ENCODE peak calls at places on chromosomes 3 and 15, in seven cellular contexts. One of them, this sample, is unnamed.

GRCh38 chr3:134366221-134366927 is 7.9 kb downstream of the AMOTL2 start:
- DNase-seq in Peyer's patch: no peak
- DNase-seq in adipocyte: no peak
- DNase-seq in effector memory CD4-positive, alpha-beta T cell: no peak
- DNase-seq in right lobe of liver: no peak
- DNase-seq in GM06990: no peak
- DNase-seq in endodermal cell: peak; percentile 54
- DNase-seq in this sample: no peak

GRCh38 chr3:133833880-133834620 is 28.4 kb downstream of the SRPRB start:
- DNase-seq in effector memory CD4-positive, alpha-beta T cell: no peak
- DNase-seq in Peyer's patch: no peak
- DNase-seq in GM06990: no peak
- DNase-seq in right lobe of liver: no peak
- DNase-seq in endodermal cell: no peak
- DNase-seq in adipocyte: no peak
- DNase-seq in this sample: no peak

GRCh38 chr3:146156801-146157310 is 4.1 kb downstream of the PLOD2 start:
- DNase-seq in adipocyte: no peak
- DNase-seq in Peyer's patch: no peak
- DNase-seq in GM06990: no peak
- DNase-seq in effector memory CD4-positive, alpha-beta T cell: no peak
- DNase-seq in right lobe of liver: no peak
- DNase-seq in endodermal cell: no peak
- DNase-seq in this sample: no peak

GRCh38 chr3:194808709-194809108 is 123.0 kb downstream of the FAM43A start:
- DNase-seq in GM06990: no peak
- DNase-seq in adipocyte: no peak
- DNase-seq in right lobe of liver: no peak
- DNase-seq in effector memory CD4-positive, alpha-beta T cell: no peak
- DNase-seq in Peyer's patch: no peak
- DNase-seq in endodermal cell: no peak
- DNase-seq in this sample: no peak

GRCh38 chr3:115986555-115987207 is 363.4 kb downstream of the GAP43 start:
- DNase-seq in endodermal cell: peak; percentile 72
- DNase-seq in right lobe of liver: no peak
- DNase-seq in adipocyte: peak; percentile 24
- DNase-seq in Peyer's patch: no peak
- DNase-seq in GM06990: no peak
- DNase-seq in effector memory CD4-positive, alpha-beta T cell: no peak
- DNase-seq in this sample: no peak

GRCh38 chr3:124295358-124295757 is 303.4 kb upstream of the ROPN1 start:
- DNase-seq in endodermal cell: no peak
- DNase-seq in right lobe of liver: no peak
- DNase-seq in GM06990: no peak
- DNase-seq in adipocyte: no peak
- DNase-seq in Peyer's patch: no peak
- DNase-seq in effector memory CD4-positive, alpha-beta T cell: no peak
- DNase-seq in this sample: no peak

GRCh38 chr15:88419830-88420229 is 47.4 kb downstream of the MRPL46 start:
- DNase-seq in GM06990: no peak
- DNase-seq in adipocyte: no peak
- DNase-seq in endodermal cell: no peak
- DNase-seq in right lobe of liver: no peak
- DNase-seq in Peyer's patch: no peak
- DNase-seq in effector memory CD4-positive, alpha-beta T cell: no peak
- DNase-seq in this sample: no peak

GRCh38 chr3:188153498-188153948 is 434 bp upstream of the LPP start:
- DNase-seq in right lobe of liver: peak; percentile 92
- DNase-seq in adipocyte: peak; percentile 96
- DNase-seq in endodermal cell: peak; percentile 95
- DNase-seq in GM06990: no peak
- DNase-seq in Peyer's patch: peak; percentile 51
- DNase-seq in effector memory CD4-positive, alpha-beta T cell: peak; percentile 36
- DNase-seq in this sample: peak; percentile 85

GRCh38 chr3:142693294-142693853 is 30.5 kb upstream of the TRPC1 start:
- DNase-seq in GM06990: no peak
- DNase-seq in right lobe of liver: no peak
- DNase-seq in adipocyte: no peak
- DNase-seq in endodermal cell: no peak
- DNase-seq in effector memory CD4-positive, alpha-beta T cell: no peak
- DNase-seq in Peyer's patch: no peak
- DNase-seq in this sample: no peak

GRCh38 chr15:41504751-41505492 is 8.7 kb downstream of the LTK start:
- DNase-seq in GM06990: no peak
- DNase-seq in Peyer's patch: no peak
- DNase-seq in right lobe of liver: no peak
- DNase-seq in endodermal cell: no peak
- DNase-seq in effector memory CD4-positive, alpha-beta T cell: no peak
- DNase-seq in adipocyte: no peak
- DNase-seq in this sample: no peak

GRCh38 chr3:40845447-40845846 is 320.7 kb downstream of the ZNF621 start:
- DNase-seq in adipocyte: no peak
- DNase-seq in Peyer's patch: no peak
- DNase-seq in GM06990: no peak
- DNase-seq in right lobe of liver: no peak
- DNase-seq in effector memory CD4-positive, alpha-beta T cell: no peak
- DNase-seq in endodermal cell: no peak
- DNase-seq in this sample: no peak

GRCh38 chr3:131731709-131732108 is 228.9 kb upstream of the MRPL3 start:
- DNase-seq in adipocyte: no peak
- DNase-seq in right lobe of liver: no peak
- DNase-seq in effector memory CD4-positive, alpha-beta T cell: no peak
- DNase-seq in Peyer's patch: no peak
- DNase-seq in endodermal cell: no peak
- DNase-seq in GM06990: peak; percentile 37
- DNase-seq in this sample: no peak

GRCh38 chr3:140164922-140165590 is 230.1 kb downstream of the CLSTN2 start:
- DNase-seq in Peyer's patch: no peak
- DNase-seq in endodermal cell: no peak
- DNase-seq in effector memory CD4-positive, alpha-beta T cell: no peak
- DNase-seq in GM06990: no peak
- DNase-seq in adipocyte: peak; percentile 31
- DNase-seq in right lobe of liver: no peak
- DNase-seq in this sample: no peak

GRCh38 chr3:64143399-64144130 is 81.7 kb downstream of the PRICKLE2 start:
- DNase-seq in right lobe of liver: no peak
- DNase-seq in effector memory CD4-positive, alpha-beta T cell: no peak
- DNase-seq in GM06990: no peak
- DNase-seq in adipocyte: peak; percentile 64
- DNase-seq in Peyer's patch: no peak
- DNase-seq in endodermal cell: peak; percentile 7
- DNase-seq in this sample: no peak

GRCh38 chr15:42070276-42070965 is 23.9 kb downstream of the PLA2G4D start:
- DNase-seq in Peyer's patch: peak; percentile 4
- DNase-seq in effector memory CD4-positive, alpha-beta T cell: no peak
- DNase-seq in GM06990: no peak
- DNase-seq in adipocyte: no peak
- DNase-seq in endodermal cell: peak; percentile 34
- DNase-seq in right lobe of liver: no peak
- DNase-seq in this sample: no peak

GRCh38 chr3:150653110-150653561 is 50.0 kb downstream of the SELENOT start:
- DNase-seq in Peyer's patch: no peak
- DNase-seq in effector memory CD4-positive, alpha-beta T cell: no peak
- DNase-seq in right lobe of liver: no peak
- DNase-seq in GM06990: no peak
- DNase-seq in adipocyte: no peak
- DNase-seq in endodermal cell: no peak
- DNase-seq in this sample: no peak

GRCh38 chr15:58246041-58246440 is 107.9 kb downstream of the AQP9 start:
- DNase-seq in adipocyte: no peak
- DNase-seq in effector memory CD4-positive, alpha-beta T cell: no peak
- DNase-seq in GM06990: no peak
- DNase-seq in right lobe of liver: no peak
- DNase-seq in endodermal cell: no peak
- DNase-seq in Peyer's patch: no peak
- DNase-seq in this sample: no peak

GRCh38 chr15:68730491-68731317 is 90.0 kb downstream of the ANP32A start:
- DNase-seq in effector memory CD4-positive, alpha-beta T cell: peak; percentile 7
- DNase-seq in endodermal cell: peak; percentile 82
- DNase-seq in right lobe of liver: no peak
- DNase-seq in adipocyte: peak; percentile 66
- DNase-seq in Peyer's patch: no peak
- DNase-seq in GM06990: no peak
- DNase-seq in this sample: no peak

GRCh38 chr15:63905558-63906265 is 72.0 kb upstream of the HERC1 start:
- DNase-seq in Peyer's patch: no peak
- DNase-seq in effector memory CD4-positive, alpha-beta T cell: no peak
- DNase-seq in adipocyte: no peak
- DNase-seq in endodermal cell: no peak
- DNase-seq in GM06990: no peak
- DNase-seq in right lobe of liver: peak; percentile 21
- DNase-seq in this sample: no peak

GRCh38 chr3:12884790-12885584 is 43.6 kb upstream of the RPL32 start:
- DNase-seq in adipocyte: no peak
- DNase-seq in right lobe of liver: no peak
- DNase-seq in effector memory CD4-positive, alpha-beta T cell: no peak
- DNase-seq in GM06990: peak; percentile 54
- DNase-seq in Peyer's patch: no peak
- DNase-seq in endodermal cell: no peak
- DNase-seq in this sample: no peak

GRCh38 chr3:156685752-156686151 is 11.4 kb downstream of the TIPARP start:
- DNase-seq in effector memory CD4-positive, alpha-beta T cell: no peak
- DNase-seq in adipocyte: no peak
- DNase-seq in endodermal cell: peak; percentile 45
- DNase-seq in right lobe of liver: no peak
- DNase-seq in GM06990: no peak
- DNase-seq in Peyer's patch: no peak
- DNase-seq in this sample: no peak

GRCh38 chr3:89699771-89700170 is 592.4 kb downstream of the EPHA3 start:
- DNase-seq in adipocyte: no peak
- DNase-seq in endodermal cell: no peak
- DNase-seq in GM06990: no peak
- DNase-seq in Peyer's patch: no peak
- DNase-seq in effector memory CD4-positive, alpha-beta T cell: no peak
- DNase-seq in right lobe of liver: no peak
- DNase-seq in this sample: peak; percentile 4

GRCh38 chr3:69739204-69740102 is at the start of gene MITF:
- DNase-seq in effector memory CD4-positive, alpha-beta T cell: no peak
- DNase-seq in endodermal cell: peak; percentile 97
- DNase-seq in adipocyte: peak; percentile 98
- DNase-seq in Peyer's patch: peak; percentile 44
- DNase-seq in GM06990: peak; percentile 82
- DNase-seq in right lobe of liver: peak; percentile 95
- DNase-seq in this sample: peak; percentile 95

GRCh38 chr3:126137490-126138130 is 42.8 kb downstream of the ALDH1L1 start:
- DNase-seq in right lobe of liver: peak; percentile 35
- DNase-seq in GM06990: no peak
- DNase-seq in effector memory CD4-positive, alpha-beta T cell: no peak
- DNase-seq in endodermal cell: peak; percentile 17
- DNase-seq in Peyer's patch: no peak
- DNase-seq in adipocyte: no peak
- DNase-seq in this sample: peak; percentile 3

GRCh38 chr3:123028233-123028828 is 768 bp upstream of the SEMA5B start:
- DNase-seq in effector memory CD4-positive, alpha-beta T cell: no peak
- DNase-seq in GM06990: peak; percentile 16
- DNase-seq in Peyer's patch: peak; percentile 18
- DNase-seq in right lobe of liver: no peak
- DNase-seq in endodermal cell: peak; percentile 79
- DNase-seq in adipocyte: peak; percentile 87
- DNase-seq in this sample: peak; percentile 11

GRCh38 chr3:183285318-183285717 is 32.3 kb downstream of the B3GNT5 start:
- DNase-seq in adipocyte: no peak
- DNase-seq in right lobe of liver: no peak
- DNase-seq in Peyer's patch: no peak
- DNase-seq in effector memory CD4-positive, alpha-beta T cell: no peak
- DNase-seq in endodermal cell: no peak
- DNase-seq in GM06990: no peak
- DNase-seq in this sample: no peak
- H3K4me3 ChIP-seq in adipocyte: peak overlapping the region; percentile 41
- H3K4me3 ChIP-seq in right lobe of liver: no peak overlapping the region
- H3K4me3 ChIP-seq in Peyer's patch: no peak overlapping the region
- H3K4me3 ChIP-seq in effector memory CD4-positive, alpha-beta T cell: no peak overlapping the region
- H3K4me3 ChIP-seq in endodermal cell: no peak overlapping the region
- H3K4me3 ChIP-seq in GM06990: no peak overlapping the region
- H3K4me3 ChIP-seq in this sample: no peak overlapping the region

DNA sequence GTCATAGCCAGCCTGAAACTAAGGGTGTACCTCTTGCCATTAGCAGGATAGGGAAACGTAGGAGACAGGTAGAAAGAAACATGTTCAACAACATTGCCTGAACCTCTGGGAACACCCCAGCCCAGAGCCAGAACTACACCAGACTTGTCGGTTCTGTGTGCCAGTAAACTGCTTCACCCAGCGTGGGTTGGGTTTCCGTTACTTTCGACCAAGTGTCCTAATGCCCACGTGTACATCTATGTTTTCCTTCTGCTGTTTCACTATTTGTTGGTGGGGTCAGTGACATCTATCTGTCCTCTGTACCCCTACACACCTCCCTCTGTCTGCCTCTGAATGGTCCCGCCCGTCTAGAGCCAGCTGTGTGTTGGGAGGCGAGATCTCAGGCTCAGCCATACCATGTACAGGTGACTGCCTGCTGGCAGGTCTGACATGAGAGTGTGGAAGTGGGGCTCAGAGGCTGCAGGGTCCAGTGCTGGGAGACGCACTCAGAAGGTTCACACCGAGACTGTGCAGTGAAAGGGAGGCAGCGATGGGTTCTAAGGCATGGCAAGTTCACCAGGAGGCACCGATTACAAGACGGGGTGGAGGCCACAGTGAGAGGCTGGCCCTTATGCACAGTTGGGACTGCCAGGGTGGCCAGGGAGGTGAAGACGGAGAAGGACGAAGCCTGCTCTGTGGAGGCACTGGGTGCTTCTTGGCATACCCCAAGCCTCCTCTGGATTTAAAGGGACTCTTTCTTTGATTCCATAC is 36.4 kb downstream of the SSUH2 start:
- DNase-seq in Peyer's patch: no peak
- DNase-seq in effector memory CD4-positive, alpha-beta T cell: no peak
- DNase-seq in endodermal cell: peak; percentile 36
- DNase-seq in right lobe of liver: no peak
- DNase-seq in adipocyte: no peak
- DNase-seq in GM06990: no peak
- DNase-seq in this sample: no peak
- H3K4me3 ChIP-seq in Peyer's patch: no peak overlapping the region
- H3K4me3 ChIP-seq in effector memory CD4-positive, alpha-beta T cell: no peak overlapping the region
- H3K4me3 ChIP-seq in endodermal cell: no peak overlapping the region
- H3K4me3 ChIP-seq in right lobe of liver: no peak overlapping the region
- H3K4me3 ChIP-seq in adipocyte: no peak overlapping the region
- H3K4me3 ChIP-seq in GM06990: no peak overlapping the region
- H3K4me3 ChIP-seq in this sample: no peak overlapping the region

DNA sequence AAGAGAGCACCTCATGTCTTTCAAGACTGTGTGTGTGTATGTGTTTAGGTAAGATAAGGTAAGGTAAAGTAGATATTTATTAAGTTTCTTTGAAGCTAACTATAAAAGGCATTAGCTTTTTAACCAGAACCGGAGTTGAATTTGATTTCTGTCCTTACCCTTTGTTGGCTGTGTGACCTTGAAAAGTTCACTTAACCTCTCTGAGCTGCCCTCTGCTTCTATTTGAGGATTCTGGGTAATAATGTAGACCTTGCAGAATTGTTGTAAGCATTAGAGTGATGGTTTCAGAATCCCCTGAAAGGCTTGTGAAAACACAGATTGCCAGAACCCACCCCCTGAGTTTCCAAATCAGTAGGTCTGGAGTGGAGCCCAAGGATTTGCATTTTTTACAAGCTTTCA is 21.6 kb upstream of the SACM1L start:
- DNase-seq in effector memory CD4-positive, alpha-beta T cell: no peak
- DNase-seq in adipocyte: no peak
- DNase-seq in GM06990: no peak
- DNase-seq in right lobe of liver: no peak
- DNase-seq in endodermal cell: no peak
- DNase-seq in Peyer's patch: no peak
- DNase-seq in this sample: no peak
- H3K4me3 ChIP-seq in effector memory CD4-positive, alpha-beta T cell: no peak overlapping the region
- H3K4me3 ChIP-seq in adipocyte: no peak overlapping the region
- H3K4me3 ChIP-seq in GM06990: no peak overlapping the region
- H3K4me3 ChIP-seq in right lobe of liver: no peak overlapping the region
- H3K4me3 ChIP-seq in endodermal cell: no peak overlapping the region
- H3K4me3 ChIP-seq in Peyer's patch: no peak overlapping the region
- H3K4me3 ChIP-seq in this sample: no peak overlapping the region

GRCh38 chr15:33460166-33460805 is 149.5 kb downstream of the RYR3 start:
- DNase-seq in adipocyte: no peak
- DNase-seq in Peyer's patch: no peak
- DNase-seq in GM06990: no peak
- DNase-seq in effector memory CD4-positive, alpha-beta T cell: no peak
- DNase-seq in endodermal cell: no peak
- DNase-seq in right lobe of liver: no peak
- DNase-seq in this sample: no peak
- H3K4me3 ChIP-seq in adipocyte: no peak overlapping the region
- H3K4me3 ChIP-seq in Peyer's patch: no peak overlapping the region
- H3K4me3 ChIP-seq in GM06990: no peak overlapping the region
- H3K4me3 ChIP-seq in effector memory CD4-positive, alpha-beta T cell: no peak overlapping the region
- H3K4me3 ChIP-seq in endodermal cell: no peak overlapping the region
- H3K4me3 ChIP-seq in right lobe of liver: no peak overlapping the region
- H3K4me3 ChIP-seq in this sample: no peak overlapping the region

This sample was measured in pancreas.